ENCODE peak calls at places on chromosome 12, in five cellular contexts. One of them, this sample, is unnamed.
A peak's percentile ranks its signal among the peaks of the same experiment; 100 is the strongest.

GRCh38 chr12:14238224-14238792 is 127.2 kb upstream of the ATF7IP start:
- DNase-seq in cerebellum: peak; percentile 35
- DNase-seq in NCI-H774: peak; percentile 6
- DNase-seq in bronchial epithelial cell: peak; percentile 33
- DNase-seq in nephron progenitor cell: no peak
- DNase-seq in this sample: peak; percentile 52

GRCh38 chr12:118175823-118176447 is 40.0 kb downstream of the PEBP1 start:
- DNase-seq in NCI-H774: no peak
- DNase-seq in nephron progenitor cell: no peak
- DNase-seq in bronchial epithelial cell: no peak
- DNase-seq in cerebellum: no peak
- DNase-seq in this sample: no peak

GRCh38 chr12:51028811-51029146 is 2.6 kb upstream of the SLC11A2 start:
- DNase-seq in nephron progenitor cell: no peak
- DNase-seq in cerebellum: no peak
- DNase-seq in NCI-H774: no peak
- DNase-seq in bronchial epithelial cell: peak; percentile 69
- DNase-seq in this sample: peak; percentile 85

GRCh38 chr12:132206093-132206434 is 61.8 kb downstream of the NOC4L start:
- DNase-seq in NCI-H774: no peak
- DNase-seq in nephron progenitor cell: no peak
- DNase-seq in cerebellum: no peak
- DNase-seq in bronchial epithelial cell: no peak
- DNase-seq in this sample: no peak

GRCh38 chr12:19761465-19761864 is 322.2 kb downstream of the AEBP2 start:
- DNase-seq in cerebellum: no peak
- DNase-seq in nephron progenitor cell: no peak
- DNase-seq in NCI-H774: no peak
- DNase-seq in bronchial epithelial cell: no peak
- DNase-seq in this sample: no peak

GRCh38 chr12:50059440-50060119 is 2.2 kb downstream of the ASIC1 start:
- DNase-seq in cerebellum: no peak
- DNase-seq in nephron progenitor cell: no peak
- DNase-seq in NCI-H774: no peak
- DNase-seq in bronchial epithelial cell: no peak
- DNase-seq in this sample: no peak

GRCh38 chr12:112170376-112170775 is 45.0 kb downstream of the TRAFD1 start:
- DNase-seq in cerebellum: no peak
- DNase-seq in bronchial epithelial cell: no peak
- DNase-seq in NCI-H774: no peak
- DNase-seq in nephron progenitor cell: peak; percentile 25
- DNase-seq in this sample: no peak

GRCh38 chr12:24839268-24839791 is 109.6 kb downstream of the BCAT1 start:
- DNase-seq in nephron progenitor cell: no peak
- DNase-seq in bronchial epithelial cell: no peak
- DNase-seq in cerebellum: no peak
- DNase-seq in NCI-H774: no peak
- DNase-seq in this sample: no peak

GRCh38 chr12:120640840-120641833 is 711 bp downstream of the CABP1 start:
- DNase-seq in NCI-H774: no peak
- DNase-seq in nephron progenitor cell: peak; percentile 81
- DNase-seq in bronchial epithelial cell: peak; percentile 23
- DNase-seq in cerebellum: no peak
- DNase-seq in this sample: peak; percentile 74

This sample was measured in epithelial cell of esophagus.